ENCODE peak calls at places on chromosomes 1 and 21, in nine cellular contexts. One of them, this sample, is unnamed.

GRCh38 chr1:29860681-29861080 is 624.4 kb downstream of the PTPRU start:
- DNase-seq in brain microvascular endothelial cell: no peak
- DNase-seq in testis: no peak
- DNase-seq in CD4-positive, CD25-positive, alpha-beta regulatory T cell: no peak
- DNase-seq in tibial nerve: no peak
- DNase-seq in ovary: no peak
- DNase-seq in colonic mucosa: no peak
- DNase-seq in upper lobe of right lung: no peak
- DNase-seq in breast epithelium: no peak
- DNase-seq in this sample: no peak

GRCh38 chr1:209815931-209816338 is 10.0 kb upstream of the IRF6 start:
- DNase-seq in brain microvascular endothelial cell: no peak
- DNase-seq in testis: no peak
- DNase-seq in CD4-positive, CD25-positive, alpha-beta regulatory T cell: no peak
- DNase-seq in tibial nerve: no peak
- DNase-seq in ovary: no peak
- DNase-seq in colonic mucosa: no peak
- DNase-seq in upper lobe of right lung: no peak
- DNase-seq in breast epithelium: peak
- DNase-seq in this sample: no peak

GRCh38 chr21:15631342-15631741 is 98.4 kb upstream of the USP25 start:
- DNase-seq in brain microvascular endothelial cell: peak
- DNase-seq in testis: no peak
- DNase-seq in CD4-positive, CD25-positive, alpha-beta regulatory T cell: no peak
- DNase-seq in tibial nerve: no peak
- DNase-seq in ovary: no peak
- DNase-seq in colonic mucosa: no peak
- DNase-seq in upper lobe of right lung: no peak
- DNase-seq in breast epithelium: no peak
- DNase-seq in this sample: no peak

GRCh38 chr1:200048244-200048643 is 20.7 kb downstream of the NR5A2 start:
- DNase-seq in brain microvascular endothelial cell: no peak
- DNase-seq in testis: no peak
- DNase-seq in CD4-positive, CD25-positive, alpha-beta regulatory T cell: no peak
- DNase-seq in tibial nerve: no peak
- DNase-seq in ovary: no peak
- DNase-seq in colonic mucosa: no peak
- DNase-seq in upper lobe of right lung: no peak
- DNase-seq in breast epithelium: no peak
- DNase-seq in this sample: no peak

GRCh38 chr1:206029484-206029883 is 5.8 kb upstream of the CTSE start:
- DNase-seq in brain microvascular endothelial cell: peak
- DNase-seq in testis: peak
- DNase-seq in CD4-positive, CD25-positive, alpha-beta regulatory T cell: no peak
- DNase-seq in tibial nerve: peak
- DNase-seq in ovary: peak
- DNase-seq in colonic mucosa: peak
- DNase-seq in upper lobe of right lung: peak
- DNase-seq in breast epithelium: peak
- DNase-seq in this sample: no peak

GRCh38 chr1:169491845-169492281 is 6.1 kb upstream of the SLC19A2 start:
- DNase-seq in brain microvascular endothelial cell: no peak
- DNase-seq in testis: no peak
- DNase-seq in CD4-positive, CD25-positive, alpha-beta regulatory T cell: no peak
- DNase-seq in tibial nerve: no peak
- DNase-seq in ovary: no peak
- DNase-seq in colonic mucosa: no peak
- DNase-seq in upper lobe of right lung: no peak
- DNase-seq in breast epithelium: no peak
- DNase-seq in this sample: no peak

GRCh38 chr1:8520483-8520966 is 202.6 kb downstream of the SLC45A1 start:
- DNase-seq in brain microvascular endothelial cell: no peak
- DNase-seq in testis: no peak
- DNase-seq in CD4-positive, CD25-positive, alpha-beta regulatory T cell: no peak
- DNase-seq in tibial nerve: no peak
- DNase-seq in ovary: no peak
- DNase-seq in colonic mucosa: no peak
- DNase-seq in upper lobe of right lung: no peak
- DNase-seq in breast epithelium: no peak
- DNase-seq in this sample: no peak

GRCh38 chr1:162144853-162145252 is 75.4 kb downstream of the NOS1AP start:
- DNase-seq in brain microvascular endothelial cell: no peak
- DNase-seq in testis: no peak
- DNase-seq in CD4-positive, CD25-positive, alpha-beta regulatory T cell: no peak
- DNase-seq in tibial nerve: no peak
- DNase-seq in ovary: no peak
- DNase-seq in colonic mucosa: no peak
- DNase-seq in upper lobe of right lung: no peak
- DNase-seq in breast epithelium: no peak
- DNase-seq in this sample: no peak

GRCh38 chr21:26964379-26964778 is 2.5 kb downstream of the ADAMTS5 start:
- DNase-seq in brain microvascular endothelial cell: no peak
- DNase-seq in testis: peak
- DNase-seq in CD4-positive, CD25-positive, alpha-beta regulatory T cell: no peak
- DNase-seq in tibial nerve: peak
- DNase-seq in ovary: peak
- DNase-seq in colonic mucosa: peak
- DNase-seq in upper lobe of right lung: no peak
- DNase-seq in breast epithelium: peak
- DNase-seq in this sample: no peak

GRCh38 chr21:36630485-36631206 is 68.3 kb upstream of the SIM2 start:
- DNase-seq in brain microvascular endothelial cell: peak
- DNase-seq in testis: peak
- DNase-seq in CD4-positive, CD25-positive, alpha-beta regulatory T cell: peak
- DNase-seq in tibial nerve: no peak
- DNase-seq in ovary: peak
- DNase-seq in colonic mucosa: peak
- DNase-seq in upper lobe of right lung: peak
- DNase-seq in breast epithelium: no peak
- DNase-seq in this sample: peak

GRCh38 chr1:2826736-2827292 is 25.3 kb upstream of the TTC34 start:
- DNase-seq in brain microvascular endothelial cell: no peak
- DNase-seq in testis: no peak
- DNase-seq in CD4-positive, CD25-positive, alpha-beta regulatory T cell: no peak
- DNase-seq in tibial nerve: no peak
- DNase-seq in ovary: no peak
- DNase-seq in colonic mucosa: no peak
- DNase-seq in upper lobe of right lung: no peak
- DNase-seq in breast epithelium: no peak
- DNase-seq in this sample: no peak

GRCh38 chr1:110007045-110007444 is 22.5 kb downstream of the AHCYL1 start:
- DNase-seq in brain microvascular endothelial cell: no peak
- DNase-seq in testis: no peak
- DNase-seq in CD4-positive, CD25-positive, alpha-beta regulatory T cell: no peak
- DNase-seq in tibial nerve: no peak
- DNase-seq in ovary: no peak
- DNase-seq in colonic mucosa: no peak
- DNase-seq in upper lobe of right lung: no peak
- DNase-seq in breast epithelium: no peak
- DNase-seq in this sample: no peak

GRCh38 chr1:12305377-12305776 is 75.5 kb downstream of the VPS13D start:
- DNase-seq in brain microvascular endothelial cell: peak
- DNase-seq in testis: no peak
- DNase-seq in CD4-positive, CD25-positive, alpha-beta regulatory T cell: no peak
- DNase-seq in tibial nerve: no peak
- DNase-seq in ovary: peak
- DNase-seq in colonic mucosa: no peak
- DNase-seq in upper lobe of right lung: no peak
- DNase-seq in breast epithelium: no peak
- DNase-seq in this sample: no peak

GRCh38 chr1:26025517-26025916 is 3.9 kb downstream of the EXTL1 start:
- DNase-seq in brain microvascular endothelial cell: no peak
- DNase-seq in testis: no peak
- DNase-seq in CD4-positive, CD25-positive, alpha-beta regulatory T cell: no peak
- DNase-seq in tibial nerve: no peak
- DNase-seq in ovary: no peak
- DNase-seq in colonic mucosa: no peak
- DNase-seq in upper lobe of right lung: no peak
- DNase-seq in breast epithelium: no peak
- DNase-seq in this sample: no peak

GRCh38 chr1:220698607-220699016 is 8.4 kb downstream of the C1orf115 start:
- DNase-seq in brain microvascular endothelial cell: no peak
- DNase-seq in testis: no peak
- DNase-seq in CD4-positive, CD25-positive, alpha-beta regulatory T cell: no peak
- DNase-seq in tibial nerve: no peak
- DNase-seq in ovary: no peak
- DNase-seq in colonic mucosa: no peak
- DNase-seq in upper lobe of right lung: no peak
- DNase-seq in breast epithelium: no peak
- DNase-seq in this sample: no peak

DNA sequence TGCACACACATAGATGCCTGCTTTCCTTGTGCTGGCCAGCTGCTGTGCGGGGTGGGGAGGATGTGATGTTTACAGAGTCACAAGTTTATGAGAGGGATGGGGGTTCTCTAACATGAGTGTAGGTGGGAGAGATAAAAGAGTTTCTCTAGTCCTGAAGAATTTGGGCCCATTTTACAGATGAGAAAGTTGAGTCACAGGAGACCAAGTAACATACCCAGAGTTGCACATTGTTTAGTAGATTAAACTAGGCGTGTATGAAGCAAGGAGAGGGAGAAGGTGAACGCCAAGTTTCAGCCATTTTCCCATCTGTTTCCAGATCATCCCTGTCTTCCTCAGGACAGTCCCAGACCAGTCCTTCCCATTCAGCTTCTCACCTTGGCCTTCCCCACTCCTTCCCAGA is 126.7 kb downstream of the EPHB2 start:
- DNase-seq in brain microvascular endothelial cell: no peak
- DNase-seq in testis: no peak
- DNase-seq in CD4-positive, CD25-positive, alpha-beta regulatory T cell: no peak
- DNase-seq in tibial nerve: no peak
- DNase-seq in ovary: no peak
- DNase-seq in colonic mucosa: no peak
- DNase-seq in upper lobe of right lung: no peak
- DNase-seq in breast epithelium: no peak
- DNase-seq in this sample: no peak
- H3K27ac ChIP-seq in brain microvascular endothelial cell: no peak
- H3K27ac ChIP-seq in testis: no peak
- H3K27ac ChIP-seq in CD4-positive, CD25-positive, alpha-beta regulatory T cell: no peak
- H3K27ac ChIP-seq in tibial nerve: no peak
- H3K27ac ChIP-seq in ovary: no peak
- H3K27ac ChIP-seq in colonic mucosa: no peak
- H3K27ac ChIP-seq in upper lobe of right lung: no peak
- H3K27ac ChIP-seq in breast epithelium: no peak
- H3K27ac ChIP-seq in this sample: no peak

GRCh38 chr1:62353853-62354252 is 34.6 kb upstream of the KANK4 start:
- DNase-seq in brain microvascular endothelial cell: no peak
- DNase-seq in testis: no peak
- DNase-seq in CD4-positive, CD25-positive, alpha-beta regulatory T cell: no peak
- DNase-seq in tibial nerve: no peak
- DNase-seq in ovary: no peak
- DNase-seq in colonic mucosa: no peak
- DNase-seq in upper lobe of right lung: no peak
- DNase-seq in breast epithelium: no peak
- DNase-seq in this sample: no peak
- H3K4me3 ChIP-seq in brain microvascular endothelial cell: no peak
- H3K4me3 ChIP-seq in testis: no peak
- H3K4me3 ChIP-seq in CD4-positive, CD25-positive, alpha-beta regulatory T cell: no peak
- H3K4me3 ChIP-seq in tibial nerve: no peak
- H3K4me3 ChIP-seq in ovary: no peak
- H3K4me3 ChIP-seq in colonic mucosa: no peak
- H3K4me3 ChIP-seq in upper lobe of right lung: no peak
- H3K4me3 ChIP-seq in breast epithelium: no peak
- H3K4me3 ChIP-seq in this sample: no peak

GRCh38 chr1:90507173-90507572 is 209.9 kb downstream of the BARHL2 start:
- DNase-seq in brain microvascular endothelial cell: no peak
- DNase-seq in testis: no peak
- DNase-seq in CD4-positive, CD25-positive, alpha-beta regulatory T cell: no peak
- DNase-seq in tibial nerve: no peak
- DNase-seq in ovary: no peak
- DNase-seq in colonic mucosa: no peak
- DNase-seq in upper lobe of right lung: no peak
- DNase-seq in breast epithelium: no peak
- DNase-seq in this sample: no peak

GRCh38 chr1:90509225-90510048 is 207.7 kb downstream of the BARHL2 start:
- DNase-seq in brain microvascular endothelial cell: no peak
- DNase-seq in testis: no peak
- DNase-seq in CD4-positive, CD25-positive, alpha-beta regulatory T cell: no peak
- DNase-seq in tibial nerve: no peak
- DNase-seq in ovary: no peak
- DNase-seq in colonic mucosa: no peak
- DNase-seq in upper lobe of right lung: no peak
- DNase-seq in breast epithelium: no peak
- DNase-seq in this sample: no peak

GRCh38 chr1:90508376-90509167 is 208.5 kb downstream of the BARHL2 start:
- DNase-seq in brain microvascular endothelial cell: no peak
- DNase-seq in testis: no peak
- DNase-seq in CD4-positive, CD25-positive, alpha-beta regulatory T cell: no peak
- DNase-seq in tibial nerve: no peak
- DNase-seq in ovary: no peak
- DNase-seq in colonic mucosa: no peak
- DNase-seq in upper lobe of right lung: no peak
- DNase-seq in breast epithelium: no peak
- DNase-seq in this sample: no peak

GRCh38 chr1:90510143-90510542 is 207.0 kb downstream of the BARHL2 start:
- DNase-seq in brain microvascular endothelial cell: no peak
- DNase-seq in testis: no peak
- DNase-seq in CD4-positive, CD25-positive, alpha-beta regulatory T cell: no peak
- DNase-seq in tibial nerve: no peak
- DNase-seq in ovary: no peak
- DNase-seq in colonic mucosa: no peak
- DNase-seq in upper lobe of right lung: no peak
- DNase-seq in breast epithelium: no peak
- DNase-seq in this sample: no peak

GRCh38 chr1:90512441-90512840 is 204.7 kb downstream of the BARHL2 start:
- DNase-seq in brain microvascular endothelial cell: no peak
- DNase-seq in testis: no peak
- DNase-seq in CD4-positive, CD25-positive, alpha-beta regulatory T cell: no peak
- DNase-seq in tibial nerve: no peak
- DNase-seq in ovary: no peak
- DNase-seq in colonic mucosa: no peak
- DNase-seq in upper lobe of right lung: no peak
- DNase-seq in breast epithelium: no peak
- DNase-seq in this sample: no peak
- H3K27ac ChIP-seq in brain microvascular endothelial cell: no peak
- H3K27ac ChIP-seq in testis: no peak
- H3K27ac ChIP-seq in CD4-positive, CD25-positive, alpha-beta regulatory T cell: no peak
- H3K27ac ChIP-seq in tibial nerve: no peak
- H3K27ac ChIP-seq in ovary: no peak
- H3K27ac ChIP-seq in colonic mucosa: no peak
- H3K27ac ChIP-seq in upper lobe of right lung: no peak
- H3K27ac ChIP-seq in breast epithelium: no peak
- H3K27ac ChIP-seq in this sample: no peak

DNA sequence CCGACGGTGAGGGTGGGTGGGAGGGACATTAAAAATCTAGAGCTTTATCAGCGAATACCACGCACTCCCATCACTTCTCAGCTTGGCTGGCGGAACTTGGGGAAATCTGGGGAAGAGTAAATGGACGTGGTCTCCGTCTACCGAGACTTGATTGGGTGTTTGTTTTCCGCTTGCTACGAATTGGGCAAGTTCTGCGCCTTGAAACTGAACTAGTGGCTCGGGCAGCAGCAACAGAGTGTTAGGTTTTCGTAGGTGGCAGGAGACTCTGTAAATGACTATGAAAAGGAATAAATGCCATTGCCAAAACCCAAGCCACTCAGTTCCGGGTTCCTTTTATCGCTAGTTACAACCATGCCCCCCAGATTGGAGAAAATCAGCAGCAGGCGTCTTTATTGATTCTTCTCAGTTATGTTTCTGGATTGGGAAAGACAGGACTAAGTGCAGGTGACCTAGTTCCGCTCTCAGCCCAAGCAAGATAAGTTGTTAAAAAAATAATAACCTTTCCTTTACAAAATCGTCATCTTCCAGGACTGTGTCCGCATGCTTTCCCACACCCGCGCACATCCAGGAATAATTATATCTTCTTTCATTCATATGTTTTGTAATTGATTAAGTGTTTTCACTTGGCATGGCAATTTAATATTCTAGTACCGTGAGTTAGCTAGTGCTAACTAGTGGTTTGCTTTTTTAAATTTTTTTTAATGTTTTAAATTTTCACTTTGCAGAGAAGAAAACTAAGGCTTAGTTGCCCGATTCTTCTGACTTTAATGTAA is 3.4 kb downstream of the LHX9 start:
- DNase-seq in brain microvascular endothelial cell: no peak
- DNase-seq in testis: no peak
- DNase-seq in CD4-positive, CD25-positive, alpha-beta regulatory T cell: no peak
- DNase-seq in tibial nerve: no peak
- DNase-seq in ovary: no peak
- DNase-seq in colonic mucosa: no peak
- DNase-seq in upper lobe of right lung: no peak
- DNase-seq in breast epithelium: no peak
- DNase-seq in this sample: no peak
- H3K4me3 ChIP-seq in brain microvascular endothelial cell: no peak
- H3K4me3 ChIP-seq in testis: peak
- H3K4me3 ChIP-seq in CD4-positive, CD25-positive, alpha-beta regulatory T cell: peak
- H3K4me3 ChIP-seq in tibial nerve: no peak
- H3K4me3 ChIP-seq in ovary: no peak
- H3K4me3 ChIP-seq in colonic mucosa: no peak
- H3K4me3 ChIP-seq in upper lobe of right lung: no peak
- H3K4me3 ChIP-seq in breast epithelium: no peak
- H3K4me3 ChIP-seq in this sample: no peak